ENCODE peak calls at places on chromosomes 5 and 9, in five cellular contexts. H, R, T, X and N are unnamed samples.

GRCh38 chr5:77957931-77958476 is 181.9 kb upstream of the TBCA start:
- DNase-seq in T (no peak), R (no peak), H (no peak), X (no peak), N (no peak)

GRCh38 chr5:130773813-130774212 is 391.2 kb downstream of the HINT1 start:
- DNase-seq in X (no peak), H (no peak), T (no peak), R (peak; percentile 83), N (no peak)

GRCh38 chr5:136212252-136212721 is 19.3 kb upstream of the SMIM32 start:
- DNase-seq in R (no peak), X (peak; percentile 81), H (peak; percentile 46), T (peak; percentile 77), N (peak; percentile 78)

GRCh38 chr5:96051401-96051830 is 89.8 kb upstream of the ELL2 start:
- DNase-seq in R (no peak), X (no peak), T (no peak), H (peak; percentile 42), N (no peak)

GRCh38 chr5:103582364-103582763 is 19.8 kb upstream of the NUDT12 start:
- DNase-seq in X (peak; percentile 32), H (peak; percentile 52), T (no peak), R (no peak), N (no peak)

GRCh38 chr9:137488330-137488653 is 29.2 kb upstream of the NSMF start:
- DNase-seq in T (peak; percentile 61), H (peak; percentile 87), R (no peak), X (peak; percentile 75), N (peak; percentile 61)

GRCh38 chr5:137201876-137202275 is 297.2 kb downstream of the SPOCK1 start:
- DNase-seq in X (no peak), H (peak; percentile 26), T (no peak), R (no peak), N (no peak)

GRCh38 chr5:891117-891836 is 1.3 kb downstream of the BRD9 start:
- DNase-seq in H (no peak), T (no peak), R (no peak), X (peak; percentile 92), N (no peak)

GRCh38 chr5:21071986-21072385 is 1084.0 kb upstream of the CDH18 start:
- DNase-seq in T (no peak), R (no peak), X (no peak), H (no peak), N (no peak)

GRCh38 chr5:68273717-68274409 is 58.3 kb downstream of the PIK3R1 start:
- DNase-seq in X (no peak), R (no peak), H (no peak), T (no peak), N (no peak)

GRCh38 chr5:68279960-68280359 is 64.4 kb downstream of the PIK3R1 start:
- DNase-seq in X (no peak), R (no peak), T (no peak), H (no peak), N (no peak)

GRCh38 chr5:68274847-68275700 is 59.5 kb downstream of the PIK3R1 start:
- DNase-seq in H (no peak), X (no peak), R (no peak), T (no peak), N (no peak)

GRCh38 chr5:68276740-68277139 is 61.2 kb downstream of the PIK3R1 start:
- DNase-seq in X (no peak), T (no peak), H (no peak), R (no peak), N (no peak)

DNA sequence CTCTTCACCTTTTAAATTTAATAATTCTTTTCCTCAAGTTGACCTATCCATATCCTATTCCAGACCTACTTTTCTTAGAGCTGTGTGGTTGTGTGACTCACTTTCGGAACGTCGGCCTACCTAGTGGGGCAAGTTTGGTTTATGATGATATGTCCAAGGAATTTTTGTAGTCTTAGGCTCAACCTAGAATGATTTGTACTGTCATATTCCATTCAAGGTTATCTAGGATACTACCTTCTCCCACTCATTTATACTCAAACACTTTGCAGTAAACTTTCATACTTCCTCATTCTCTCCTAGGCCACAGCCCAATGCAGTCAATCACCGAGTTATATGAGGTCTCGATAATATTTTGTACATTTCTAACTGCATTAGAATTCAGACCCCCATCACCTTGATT is 61.9 kb downstream of the PIK3R1 start:
- DNase-seq in R (peak; percentile 77), X (no peak), T (no peak), H (no peak), N (no peak)
- H3K36me3 ChIP-seq in R (no peaks in the 10 kb centered on the region), X (peaks cover 28% of the 10 kb centered on the region), T (no peaks in the 10 kb centered on the region), H (no peaks in the 10 kb centered on the region), N (peaks cover 88% of the 10 kb centered on the region)

GRCh38 chr9:99140685-99141314 is 35.9 kb downstream of the TGFBR1 start:
- DNase-seq in T (no peak), X (peak; percentile 46), R (no peak), H (peak; percentile 48), N (no peak)

GRCh38 chr9:99144966-99145365 is 40.1 kb downstream of the TGFBR1 start:
- DNase-seq in H (no peak), X (no peak), R (no peak), T (no peak), N (no peak)

GRCh38 chr9:99142275-99142674 is 37.4 kb downstream of the TGFBR1 start:
- DNase-seq in R (no peak), T (no peak), H (no peak), X (no peak), N (no peak)

GRCh38 chr9:99141849-99142248 is 36.9 kb downstream of the TGFBR1 start:
- DNase-seq in H (no peak), X (no peak), R (no peak), T (no peak), N (no peak)

DNA sequence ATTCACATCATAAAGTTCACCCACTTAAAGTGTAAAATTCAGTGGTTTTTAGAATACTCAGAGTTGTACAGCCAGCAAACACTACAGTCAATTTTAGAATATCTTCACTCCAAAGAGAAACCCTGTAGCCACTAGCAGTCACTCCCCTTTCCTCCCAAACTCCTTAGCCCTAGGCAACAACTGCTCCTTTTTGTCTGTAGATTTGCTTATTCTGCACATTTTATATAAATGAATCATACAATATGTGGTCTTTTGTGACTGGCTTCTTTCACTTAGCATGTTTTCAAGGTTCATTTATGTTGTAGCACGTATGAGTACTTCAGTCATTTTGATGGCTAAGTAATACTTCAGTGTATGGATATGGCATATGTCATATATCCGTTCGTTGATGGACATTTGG is 38.7 kb downstream of the TGFBR1 start:
- DNase-seq in T (no peak), H (no peak), R (no peak), X (no peak), N (no peak)
- H3K36me3 ChIP-seq in T (no peaks in the 10 kb centered on the region), H (no peaks in the 10 kb centered on the region), R (peaks cover 18% of the 10 kb centered on the region), X (peaks cover 72% of the 10 kb centered on the region), N (peaks cover 76% of the 10 kb centered on the region)

GRCh38 chr5:16704945-16705344 is 88.1 kb upstream of the RETREG1 start:
- DNase-seq in X (no peak), T (no peak), R (no peak), H (no peak), N (no peak)
- H3K36me3 ChIP-seq in X (peaks cover 83% of the 10 kb centered on the region), T (no peaks in the 10 kb centered on the region), R (peaks cover 12% of the 10 kb centered on the region), H (peaks cover 3% of the 10 kb centered on the region), N (peaks cover 94% of the 10 kb centered on the region)

GRCh38 chr9:121173501-121173900 is 28.2 kb downstream of the RAB14 start:
- DNase-seq in T (no peak), X (no peak), H (no peak), R (no peak), N (no peak)
- H3K36me3 ChIP-seq in T (no peaks in the 10 kb centered on the region), X (peaks cover 65% of the 10 kb centered on the region), H (no peaks in the 10 kb centered on the region), R (peaks cover 5% of the 10 kb centered on the region), N (peaks cover 82% of the 10 kb centered on the region)

DNA sequence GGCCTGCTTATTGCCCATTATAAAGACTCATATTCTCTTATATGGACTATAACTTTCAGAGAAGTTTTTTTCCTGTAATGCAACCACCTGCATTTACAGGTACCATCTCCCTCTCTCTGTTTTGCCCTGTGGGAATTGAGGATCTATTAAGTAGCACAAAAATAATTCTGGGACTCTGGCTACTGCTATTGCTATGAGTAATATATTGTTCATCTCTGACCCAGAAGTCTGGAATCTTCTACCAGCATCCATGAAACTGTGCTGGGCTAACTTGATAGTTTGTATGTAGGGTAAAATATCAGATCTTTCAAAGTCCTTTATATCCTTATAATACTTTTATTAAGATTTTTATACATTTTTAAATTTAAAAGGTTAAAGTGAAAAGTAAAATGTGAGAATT is 607.2 kb downstream of the EFNA5 start:
- DNase-seq in H (no peak), X (no peak), T (no peak), R (no peak), N (no peak)
- H3K36me3 ChIP-seq in H (no peaks in the 10 kb centered on the region), X (no peaks in the 10 kb centered on the region), T (no peaks in the 10 kb centered on the region), R (no peaks in the 10 kb centered on the region), N (no peaks in the 10 kb centered on the region)